ENCODE peak calls at places on chromosome 6, in five cellular contexts. One of them, this sample, is unnamed.

GRCh38 chr6:46269447-46270229 is 98.9 kb upstream of the ENPP5 start:
- DNase-seq in AG04450: no peak
- DNase-seq in germinal center: no peak
- DNase-seq in GM12864: no peak
- DNase-seq in activated CD4-positive, alpha-beta T cell treated with anti-CD3 and anti-CD28 coated beads, Interleukin-2, amount 50 U/mL, for 48 hours: no peak
- DNase-seq in this sample: no peak

GRCh38 chr6:3823671-3824070 is 25.5 kb upstream of the FAM50B start:
- DNase-seq in AG04450: no peak
- DNase-seq in germinal center: no peak
- DNase-seq in GM12864: no peak
- DNase-seq in activated CD4-positive, alpha-beta T cell treated with anti-CD3 and anti-CD28 coated beads, Interleukin-2, amount 50 U/mL, for 48 hours: no peak
- DNase-seq in this sample: no peak

GRCh38 chr6:125957845-125958244 is 1.3 kb downstream of the HINT3 start:
- DNase-seq in AG04450: no peak
- DNase-seq in germinal center: no peak
- DNase-seq in GM12864: no peak
- DNase-seq in activated CD4-positive, alpha-beta T cell treated with anti-CD3 and anti-CD28 coated beads, Interleukin-2, amount 50 U/mL, for 48 hours: no peak
- DNase-seq in this sample: no peak

GRCh38 chr6:47161176-47161687 is 119.1 kb upstream of the ADGRF1 start:
- DNase-seq in AG04450: no peak
- DNase-seq in germinal center: no peak
- DNase-seq in GM12864: no peak
- DNase-seq in activated CD4-positive, alpha-beta T cell treated with anti-CD3 and anti-CD28 coated beads, Interleukin-2, amount 50 U/mL, for 48 hours: no peak
- DNase-seq in this sample: no peak

GRCh38 chr6:156982168-156982567 is 205.0 kb downstream of the ARID1B start:
- DNase-seq in AG04450: no peak
- DNase-seq in germinal center: no peak
- DNase-seq in GM12864: no peak
- DNase-seq in activated CD4-positive, alpha-beta T cell treated with anti-CD3 and anti-CD28 coated beads, Interleukin-2, amount 50 U/mL, for 48 hours: no peak
- DNase-seq in this sample: no peak

GRCh38 chr6:128414943-128415342 is 105.5 kb downstream of the PTPRK start:
- DNase-seq in AG04450: no peak
- DNase-seq in germinal center: no peak
- DNase-seq in GM12864: no peak
- DNase-seq in activated CD4-positive, alpha-beta T cell treated with anti-CD3 and anti-CD28 coated beads, Interleukin-2, amount 50 U/mL, for 48 hours: no peak
- DNase-seq in this sample: no peak

GRCh38 chr6:41199427-41200246 is 1.3 kb downstream of the TREML2 start:
- DNase-seq in AG04450: no peak
- DNase-seq in germinal center: no peak
- DNase-seq in GM12864: peak
- DNase-seq in activated CD4-positive, alpha-beta T cell treated with anti-CD3 and anti-CD28 coated beads, Interleukin-2, amount 50 U/mL, for 48 hours: peak
- DNase-seq in this sample: peak

GRCh38 chr6:145051661-145052060 is 683.7 kb downstream of the EPM2A start:
- DNase-seq in AG04450: no peak
- DNase-seq in germinal center: no peak
- DNase-seq in GM12864: no peak
- DNase-seq in activated CD4-positive, alpha-beta T cell treated with anti-CD3 and anti-CD28 coated beads, Interleukin-2, amount 50 U/mL, for 48 hours: no peak
- DNase-seq in this sample: no peak

GRCh38 chr6:162099685-162100084 is 627.9 kb downstream of the PRKN start:
- DNase-seq in AG04450: peak
- DNase-seq in germinal center: no peak
- DNase-seq in GM12864: no peak
- DNase-seq in activated CD4-positive, alpha-beta T cell treated with anti-CD3 and anti-CD28 coated beads, Interleukin-2, amount 50 U/mL, for 48 hours: peak
- DNase-seq in this sample: no peak

GRCh38 chr6:56671160-56671559 is 28.5 kb upstream of the DST start:
- DNase-seq in AG04450: no peak
- DNase-seq in germinal center: no peak
- DNase-seq in GM12864: no peak
- DNase-seq in activated CD4-positive, alpha-beta T cell treated with anti-CD3 and anti-CD28 coated beads, Interleukin-2, amount 50 U/mL, for 48 hours: no peak
- DNase-seq in this sample: no peak

GRCh38 chr6:52994031-52994788 is 874 bp downstream of the GSTA4 start:
- DNase-seq in AG04450: no peak
- DNase-seq in germinal center: no peak
- DNase-seq in GM12864: no peak
- DNase-seq in activated CD4-positive, alpha-beta T cell treated with anti-CD3 and anti-CD28 coated beads, Interleukin-2, amount 50 U/mL, for 48 hours: no peak
- DNase-seq in this sample: no peak

GRCh38 chr6:88843040-88843439 is 120.4 kb downstream of the RNGTT start:
- DNase-seq in AG04450: peak
- DNase-seq in germinal center: no peak
- DNase-seq in GM12864: no peak
- DNase-seq in activated CD4-positive, alpha-beta T cell treated with anti-CD3 and anti-CD28 coated beads, Interleukin-2, amount 50 U/mL, for 48 hours: no peak
- DNase-seq in this sample: no peak

GRCh38 chr6:137646506-137646905 is 152.3 kb upstream of the OLIG3 start:
- DNase-seq in AG04450: no peak
- DNase-seq in germinal center: no peak
- DNase-seq in GM12864: no peak
- DNase-seq in activated CD4-positive, alpha-beta T cell treated with anti-CD3 and anti-CD28 coated beads, Interleukin-2, amount 50 U/mL, for 48 hours: no peak
- DNase-seq in this sample: no peak

GRCh38 chr6:166436195-166437139 is 53.7 kb upstream of the MPC1 start:
- DNase-seq in AG04450: no peak
- DNase-seq in germinal center: no peak
- DNase-seq in GM12864: no peak
- DNase-seq in activated CD4-positive, alpha-beta T cell treated with anti-CD3 and anti-CD28 coated beads, Interleukin-2, amount 50 U/mL, for 48 hours: no peak
- DNase-seq in this sample: no peak

GRCh38 chr6:132443206-132443605 is 41.9 kb upstream of the MOXD1 start:
- DNase-seq in AG04450: no peak
- DNase-seq in germinal center: no peak
- DNase-seq in GM12864: no peak
- DNase-seq in activated CD4-positive, alpha-beta T cell treated with anti-CD3 and anti-CD28 coated beads, Interleukin-2, amount 50 U/mL, for 48 hours: no peak
- DNase-seq in this sample: no peak

GRCh38 chr6:299050-299980 is 7.0 kb downstream of the DUSP22 start:
- DNase-seq in AG04450: no peak
- DNase-seq in germinal center: no peak
- DNase-seq in GM12864: no peak
- DNase-seq in activated CD4-positive, alpha-beta T cell treated with anti-CD3 and anti-CD28 coated beads, Interleukin-2, amount 50 U/mL, for 48 hours: no peak
- DNase-seq in this sample: no peak

GRCh38 chr6:5084787-5085637 is at the start of gene PPP1R3G:
- DNase-seq in AG04450: no peak
- DNase-seq in germinal center: peak
- DNase-seq in GM12864: no peak
- DNase-seq in activated CD4-positive, alpha-beta T cell treated with anti-CD3 and anti-CD28 coated beads, Interleukin-2, amount 50 U/mL, for 48 hours: peak
- DNase-seq in this sample: peak

GRCh38 chr6:129981598-129981997 is 36.8 kb upstream of the L3MBTL3 start:
- DNase-seq in AG04450: no peak
- DNase-seq in germinal center: no peak
- DNase-seq in GM12864: no peak
- DNase-seq in activated CD4-positive, alpha-beta T cell treated with anti-CD3 and anti-CD28 coated beads, Interleukin-2, amount 50 U/mL, for 48 hours: no peak
- DNase-seq in this sample: no peak

GRCh38 chr6:14324042-14324441 is 206.5 kb downstream of the CD83 start:
- DNase-seq in AG04450: no peak
- DNase-seq in germinal center: no peak
- DNase-seq in GM12864: no peak
- DNase-seq in activated CD4-positive, alpha-beta T cell treated with anti-CD3 and anti-CD28 coated beads, Interleukin-2, amount 50 U/mL, for 48 hours: no peak
- DNase-seq in this sample: no peak

GRCh38 chr6:46215213-46215612 is 44.4 kb upstream of the ENPP5 start:
- DNase-seq in AG04450: no peak
- DNase-seq in germinal center: no peak
- DNase-seq in GM12864: no peak
- DNase-seq in activated CD4-positive, alpha-beta T cell treated with anti-CD3 and anti-CD28 coated beads, Interleukin-2, amount 50 U/mL, for 48 hours: no peak
- DNase-seq in this sample: no peak

GRCh38 chr6:134323698-134324097 is 5.8 kb upstream of the SGK1 start:
- DNase-seq in AG04450: no peak
- DNase-seq in germinal center: no peak
- DNase-seq in GM12864: no peak
- DNase-seq in activated CD4-positive, alpha-beta T cell treated with anti-CD3 and anti-CD28 coated beads, Interleukin-2, amount 50 U/mL, for 48 hours: no peak
- DNase-seq in this sample: no peak

GRCh38 chr6:1536526-1537429 is 72.9 kb upstream of the FOXC1 start:
- DNase-seq in AG04450: no peak
- DNase-seq in germinal center: no peak
- DNase-seq in GM12864: no peak
- DNase-seq in activated CD4-positive, alpha-beta T cell treated with anti-CD3 and anti-CD28 coated beads, Interleukin-2, amount 50 U/mL, for 48 hours: no peak
- DNase-seq in this sample: no peak

GRCh38 chr6:43982084-43982625 is 145.1 kb downstream of the MRPL14 start:
- DNase-seq in AG04450: no peak
- DNase-seq in germinal center: no peak
- DNase-seq in GM12864: no peak
- DNase-seq in activated CD4-positive, alpha-beta T cell treated with anti-CD3 and anti-CD28 coated beads, Interleukin-2, amount 50 U/mL, for 48 hours: no peak
- DNase-seq in this sample: no peak

GRCh38 chr6:52059821-52060220 is 27.6 kb downstream of the PKHD1 start:
- DNase-seq in AG04450: no peak
- DNase-seq in germinal center: no peak
- DNase-seq in GM12864: no peak
- DNase-seq in activated CD4-positive, alpha-beta T cell treated with anti-CD3 and anti-CD28 coated beads, Interleukin-2, amount 50 U/mL, for 48 hours: no peak
- DNase-seq in this sample: no peak

GRCh38 chr6:41255638-41256246 is 27.6 kb downstream of the TREML4 start:
- DNase-seq in AG04450: no peak
- DNase-seq in germinal center: no peak
- DNase-seq in GM12864: no peak
- DNase-seq in activated CD4-positive, alpha-beta T cell treated with anti-CD3 and anti-CD28 coated beads, Interleukin-2, amount 50 U/mL, for 48 hours: no peak
- DNase-seq in this sample: no peak

GRCh38 chr6:146770275-146770964 is 171.6 kb downstream of the ADGB start:
- DNase-seq in AG04450: no peak
- DNase-seq in germinal center: no peak
- DNase-seq in GM12864: no peak
- DNase-seq in activated CD4-positive, alpha-beta T cell treated with anti-CD3 and anti-CD28 coated beads, Interleukin-2, amount 50 U/mL, for 48 hours: no peak
- DNase-seq in this sample: no peak

GRCh38 chr6:108477034-108477433 is 83.7 kb upstream of the FOXO3 start:
- DNase-seq in AG04450: no peak
- DNase-seq in germinal center: no peak
- DNase-seq in GM12864: no peak
- DNase-seq in activated CD4-positive, alpha-beta T cell treated with anti-CD3 and anti-CD28 coated beads, Interleukin-2, amount 50 U/mL, for 48 hours: no peak
- DNase-seq in this sample: no peak

GRCh38 chr6:163790296-163790840 is 375.9 kb downstream of the QKI start:
- DNase-seq in AG04450: no peak
- DNase-seq in germinal center: no peak
- DNase-seq in GM12864: no peak
- DNase-seq in activated CD4-positive, alpha-beta T cell treated with anti-CD3 and anti-CD28 coated beads, Interleukin-2, amount 50 U/mL, for 48 hours: no peak
- DNase-seq in this sample: no peak

GRCh38 chr6:46014511-46015118 is 1.0 kb downstream of the CLIC5 start:
- DNase-seq in AG04450: no peak
- DNase-seq in germinal center: no peak
- DNase-seq in GM12864: no peak
- DNase-seq in activated CD4-positive, alpha-beta T cell treated with anti-CD3 and anti-CD28 coated beads, Interleukin-2, amount 50 U/mL, for 48 hours: peak
- DNase-seq in this sample: no peak

This sample was measured in GM13976.